ENCODE peak calls at places on chromosomes 13 and 19, in ten cellular contexts. H is lower leg skin, M is pancreas, J is Calu3, S is neural progenitor cell, P is stomach, Y is cardiac muscle cell, X is bronchial epithelial cell, N is WTC11, C is A549. F is an unnamed sample.

GRCh38 chr13:74114641-74115040 is 19.6 kb downstream of the KLF12 start:
- DNase-seq in H (no peak), M (no peak), J (no peak), S (no peak), P (no peak), Y (no peak), X (no peak), N (no peak), C (no peak), F (no peak)

GRCh38 chr19:35395762-35396199 is 24.9 kb downstream of the GPR42 start:
- DNase-seq in H (no peak), M (peak; percentile 87), J (no peak), S (peak; percentile 6), P (peak; percentile 43), Y (peak; percentile 18), X (no peak), N (peak; percentile 24), C (no peak), F (no peak)

GRCh38 chr19:53432088-53432661 is 391 bp downstream of the ZNF761 start:
- DNase-seq in H (peak; percentile 19), M (peak; percentile 20), J (peak; percentile 30), S (peak; percentile 54), P (peak; percentile 27), Y (peak; percentile 37), X (peak; percentile 3), N (peak; percentile 39), C (no peak), F (no peak)

GRCh38 chr13:99522288-99522687 is 21.0 kb downstream of the TM9SF2 start:
- DNase-seq in H (no peak), M (no peak), J (no peak), S (no peak), P (no peak), Y (no peak), X (no peak), N (no peak), C (no peak), F (no peak)

GRCh38 chr13:60759499-60759898 is 362.5 kb downstream of the TDRD3 start:
- DNase-seq in H (no peak), M (peak; percentile 5), J (peak; percentile 5), S (peak; percentile 72), P (peak; percentile 78), Y (peak; percentile 19), X (peak; percentile 81), N (no peak), C (no peak), F (no peak)

GRCh38 chr13:21476893-21477472 is 17.9 kb upstream of the ZDHHC20 start:
- DNase-seq in H (peak; percentile 73), M (peak; percentile 75), J (peak; percentile 88), S (peak; percentile 92), P (peak; percentile 89), Y (peak; percentile 80), X (peak; percentile 73), N (peak; percentile 93), C (peak; percentile 22), F (peak; percentile 80)

GRCh38 chr19:45881909-45882528 is 3.9 kb downstream of the IRF2BP1 start:
- DNase-seq in H (no peak), M (peak; percentile 88), J (peak; percentile 61), S (no peak), P (peak; percentile 81), Y (no peak), X (no peak), N (peak; percentile 56), C (no peak), F (no peak)

GRCh38 chr19:2722541-2723344 is 1.6 kb upstream of the DIRAS1 start:
- DNase-seq in H (no peak), M (no peak), J (peak; percentile 24), S (no peak), P (peak; percentile 78), Y (peak; percentile 34), X (peak; percentile 15), N (no peak), C (peak; percentile 67), F (no peak)

GRCh38 chr13:76663941-76664340 is 222.3 kb downstream of the KCTD12 start:
- DNase-seq in H (no peak), M (no peak), J (no peak), S (no peak), P (no peak), Y (no peak), X (no peak), N (no peak), C (no peak), F (no peak)

GRCh38 chr19:4059493-4059880 is 7.2 kb downstream of the ZBTB7A start:
- DNase-seq in H (no peak), M (no peak), J (no peak), S (no peak), P (peak; percentile 70), Y (no peak), X (no peak), N (no peak), C (no peak), F (no peak)

GRCh38 chr19:1377176-1377964 is 6.3 kb upstream of the NDUFS7 start:
- DNase-seq in H (no peak), M (no peak), J (no peak), S (no peak), P (no peak), Y (no peak), X (no peak), N (no peak), C (no peak), F (no peak)

GRCh38 chr19:46559203-46559602 is 41.9 kb upstream of the CALM3 start:
- DNase-seq in H (no peak), M (no peak), J (no peak), S (no peak), P (no peak), Y (no peak), X (no peak), N (no peak), C (no peak), F (no peak)

GRCh38 chr13:38902551-38902950 is 88.1 kb downstream of the STOML3 start:
- DNase-seq in H (no peak), M (no peak), J (no peak), S (no peak), P (no peak), Y (no peak), X (peak; percentile 69), N (no peak), C (no peak), F (no peak)

GRCh38 chr13:30165791-30166190 is 141.6 kb downstream of the KATNAL1 start:
- DNase-seq in H (no peak), M (no peak), J (no peak), S (peak; percentile 64), P (no peak), Y (no peak), X (no peak), N (no peak), C (no peak), F (no peak)

GRCh38 chr19:35846038-35846668 is 6.2 kb downstream of the NPHS1 start:
- DNase-seq in H (no peak), M (peak; percentile 70), J (no peak), S (peak; percentile 35), P (no peak), Y (no peak), X (peak; percentile 7), N (peak; percentile 34), C (peak; percentile 88), F (no peak)

GRCh38 chr13:21435710-21436151 is 23.4 kb downstream of the ZDHHC20 start:
- DNase-seq in H (peak; percentile 79), M (peak; percentile 45), J (peak; percentile 54), S (no peak), P (peak; percentile 68), Y (no peak), X (peak; percentile 94), N (no peak), C (peak; percentile 22), F (peak; percentile 93)

GRCh38 chr13:109840201-109840892 is 54.0 kb upstream of the IRS2 start:
- DNase-seq in H (no peak), M (no peak), J (no peak), S (peak; percentile 72), P (no peak), Y (no peak), X (peak; percentile 78), N (no peak), C (no peak), F (no peak)

GRCh38 chr19:55316646-55317045 is 8.5 kb downstream of the TMEM150B start:
- DNase-seq in H (no peak), M (no peak), J (no peak), S (no peak), P (no peak), Y (no peak), X (no peak), N (no peak), C (no peak), F (no peak)
- TF ChIP-seq CTCF in H (no peak), M (no peak), J (no peak), S (no peak), P (no peak), Y (no peak), X (no peak), N (no peak), C (no peak), F (no peak)

DNA sequence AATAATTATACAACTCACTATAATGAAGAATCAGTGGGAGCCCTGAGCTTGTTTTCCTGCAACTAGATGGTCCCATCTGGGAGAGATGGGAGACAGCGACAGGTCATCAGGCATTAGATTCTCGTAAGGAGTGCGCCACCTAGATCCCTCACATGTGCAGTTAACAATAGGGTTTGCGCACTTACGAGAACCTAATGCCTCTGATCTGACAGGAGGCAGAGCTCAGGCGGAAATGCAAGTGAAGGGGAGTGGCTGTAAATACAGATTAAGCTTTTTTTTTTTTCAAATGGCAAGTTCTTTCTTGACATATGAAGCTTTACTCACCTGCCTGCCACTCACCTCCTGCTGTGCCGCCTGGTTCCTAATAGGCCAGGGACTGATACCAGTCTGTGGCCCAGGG is 14.4 kb downstream of the CDC16 start:
- DNase-seq in H (no peak), M (no peak), J (no peak), S (no peak), P (peak; percentile 64), Y (no peak), X (peak; percentile 51), N (no peak), C (no peak), F (no peak)
- TF ChIP-seq CTCF in H (no peak), M (no peak), J (no peak), S (no peak), P (no peak), Y (no peak), X (peak; percentile 2), N (no peak), C (no peak), F (no peak)

DNA sequence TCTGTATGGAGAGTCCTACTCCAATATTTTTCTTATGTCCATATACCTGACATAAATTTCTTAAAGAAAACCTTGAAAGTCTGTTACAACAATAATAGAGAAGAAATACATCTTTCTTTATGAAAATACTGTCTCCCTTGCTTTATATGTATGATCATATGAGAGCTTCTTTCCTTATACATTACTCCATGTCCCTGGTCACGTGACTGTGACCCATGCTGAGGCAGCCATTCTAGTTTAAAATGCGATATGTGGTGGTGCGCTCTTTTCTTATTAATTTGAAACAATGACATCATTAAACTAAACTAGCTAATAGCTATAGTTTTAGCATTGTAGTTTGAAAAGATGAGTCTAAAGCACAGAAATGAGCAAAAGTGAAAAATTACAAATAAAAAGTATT is 1120.3 kb upstream of the PRR20A start:
- DNase-seq in H (no peak), M (no peak), J (no peak), S (no peak), P (no peak), Y (no peak), X (no peak), N (no peak), C (no peak), F (no peak)
- TF ChIP-seq CTCF in H (no peak), M (no peak), J (no peak), S (no peak), P (no peak), Y (no peak), X (no peak), N (no peak), C (no peak), F (no peak)

GRCh38 chr13:32538621-32539246 is at the start of gene N4BP2L2:
- DNase-seq in H (peak; percentile 97), M (peak; percentile 92), J (peak; percentile 82), S (peak; percentile 96), P (peak; percentile 94), Y (peak; percentile 95), X (peak; percentile 94), N (peak; percentile 91), C (peak; percentile 79), F (peak; percentile 93)
- TF ChIP-seq CTCF in H (no peak), M (no peak), J (no peak), S (no peak), P (no peak), Y (peak; percentile 45), X (peak; percentile 16), N (no peak), C (peak; percentile 63), F (peak; percentile 9)